ENCODE peak calls at places on chromosomes 1 and 21, in seven cellular contexts. H is iPS DF 6.9, P is progenitor cell of endocrine pancreas, Z is germinal center, S is WTC11, Y is breast epithelium, V is AG08396. U is an unnamed sample.

GRCh38 chr1:33532250-33532649 is 59.8 kb downstream of the ZSCAN20 start:
- DNase-seq in H (no peak), S (no peak), P (no peak), Z (no peak), Y (no peak), V (no peak), U (no peak)

GRCh38 chr1:202967684-202968281 is 726 bp upstream of the CYB5R1 start:
- DNase-seq in Z (peak), H (no peak), S (peak), V (no peak), P (no peak), Y (no peak), U (peak)

GRCh38 chr1:50700226-50701020 is 259.6 kb downstream of the FAF1 start:
- DNase-seq in Y (no peak), V (no peak), Z (no peak), H (peak), S (peak), P (no peak), U (no peak)

GRCh38 chr1:23590058-23590783 is 30.9 kb upstream of the ID3 start:
- DNase-seq in H (no peak), S (no peak), V (no peak), Y (no peak), Z (no peak), P (no peak), U (no peak)

GRCh38 chr1:66596191-66596590 is 62.2 kb downstream of the SGIP1 start:
- DNase-seq in Z (no peak), P (no peak), V (no peak), Y (no peak), H (no peak), S (no peak), U (no peak)

GRCh38 chr1:243230914-243231313 is 24.2 kb downstream of the CEP170 start:
- DNase-seq in H (no peak), Z (no peak), V (no peak), Y (no peak), P (no peak), S (no peak), U (peak)

GRCh38 chr1:216686860-216687545 is 36.2 kb downstream of the ESRRG start:
- DNase-seq in H (peak), V (no peak), Y (no peak), S (peak), P (no peak), Z (no peak), U (no peak)

GRCh38 chr21:45525910-45526306 is 16.3 kb downstream of the SLC19A1 start:
- DNase-seq in Y (no peak), P (no peak), V (no peak), Z (no peak), H (no peak), S (peak), U (no peak)

GRCh38 chr1:6279721-6280383 is 19.0 kb upstream of the GPR153 start:
- DNase-seq in H (no peak), V (no peak), S (no peak), Z (no peak), Y (no peak), P (no peak), U (no peak)

GRCh38 chr1:198042168-198042567 is 114.6 kb upstream of the NEK7 start:
- DNase-seq in Y (no peak), S (no peak), V (no peak), H (no peak), P (no peak), Z (no peak), U (no peak)

GRCh38 chr1:19457555-19457954 is 27.8 kb downstream of the CAPZB start:
- DNase-seq in V (no peak), S (no peak), P (no peak), Y (no peak), H (no peak), Z (no peak), U (no peak)

GRCh38 chr1:67785847-67786753 is 47.2 kb downstream of the GNG12 start:
- DNase-seq in P (no peak), Z (no peak), S (no peak), Y (no peak), V (no peak), H (no peak), U (no peak)

GRCh38 chr1:178942285-178943218 is 71.7 kb upstream of the ANGPTL1 start:
- DNase-seq in Y (no peak), H (no peak), P (no peak), V (no peak), S (no peak), Z (no peak), U (no peak)

GRCh38 chr1:206496131-206496793 is 11.1 kb upstream of the RASSF5 start:
- DNase-seq in P (no peak), V (no peak), H (no peak), Z (no peak), S (no peak), Y (no peak), U (no peak)

GRCh38 chr21:44947111-44947929 is 7.5 kb downstream of the SLX9 start:
- DNase-seq in S (no peak), Y (no peak), V (no peak), Z (no peak), P (no peak), H (no peak), U (no peak)

GRCh38 chr1:116457944-116458343 is 84.9 kb downstream of the ATP1A1 start:
- DNase-seq in P (no peak), Z (no peak), V (no peak), H (no peak), Y (no peak), S (no peak), U (no peak)

GRCh38 chr1:7185721-7186120 is 400.5 kb downstream of the CAMTA1 start:
- DNase-seq in Y (no peak), S (no peak), P (no peak), Z (no peak), H (no peak), V (no peak), U (no peak)

GRCh38 chr1:26278303-26278702 is 1.6 kb upstream of the SH3BGRL3 start:
- DNase-seq in S (no peak), V (peak), Z (no peak), Y (peak), P (no peak), H (no peak), U (no peak)

GRCh38 chr21:36926989-36927695 is 39.3 kb downstream of the HLCS start:
- DNase-seq in P (no peak), V (peak), H (no peak), S (no peak), Z (no peak), Y (no peak), U (no peak)

GRCh38 chr1:80876035-80876434 is 924.7 kb upstream of the ADGRL2 start:
- DNase-seq in Y (no peak), V (no peak), Z (no peak), P (no peak), H (no peak), S (no peak), U (no peak)

GRCh38 chr1:201511925-201512539 is 5.1 kb upstream of the CSRP1 start:
- DNase-seq in Z (peak), V (no peak), H (no peak), S (peak), Y (peak), P (no peak), U (no peak)

GRCh38 chr1:27637052-27637451 is 2.1 kb upstream of the FGR start:
- DNase-seq in Y (no peak), V (no peak), S (no peak), P (no peak), H (no peak), Z (no peak), U (no peak)

GRCh38 chr1:246930830-246931548 is 759 bp downstream of the AHCTF1 start:
- DNase-seq in S (peak), P (peak), Y (peak), H (no peak), Z (peak), V (peak), U (peak)

GRCh38 chr1:110106013-110106941 is 6.0 kb upstream of the UBL4B start:
- DNase-seq in V (peak), H (peak), S (peak), Y (peak), Z (peak), P (peak), U (peak)

GRCh38 chr1:180156201-180156600 is 1.5 kb downstream of the QSOX1 start:
- DNase-seq in Y (no peak), Z (no peak), P (no peak), S (no peak), V (no peak), H (no peak), U (no peak)

GRCh38 chr1:94014087-94014486 is 104.9 kb upstream of the GCLM start:
- DNase-seq in P (no peak), Z (no peak), S (no peak), V (no peak), H (no peak), Y (no peak), U (no peak)

GRCh38 chr1:68196676-68197075 is 35.6 kb downstream of the WLS start:
- DNase-seq in Z (no peak), S (no peak), Y (no peak), P (no peak), H (no peak), V (no peak), U (no peak)

GRCh38 chr1:233544304-233544703 is 69.6 kb upstream of the KCNK1 start:
- DNase-seq in Z (no peak), P (no peak), V (no peak), S (no peak), H (no peak), Y (no peak), U (no peak)

GRCh38 chr1:49686107-49686506 is 337.6 kb downstream of the AGBL4 start:
- DNase-seq in Z (no peak), S (no peak), P (no peak), H (no peak), Y (no peak), V (no peak), U (no peak)

GRCh38 chr1:230772457-230773395 is 25.5 kb downstream of the CAPN9 start:
- DNase-seq in S (no peak), H (no peak), V (peak), P (no peak), Y (no peak), Z (no peak), U (no peak)

GRCh38 chr1:4395676-4396075 is 258.7 kb upstream of the AJAP1 start:
- DNase-seq in S (no peak), Y (no peak), V (no peak), H (no peak), P (no peak), Z (no peak), U (no peak)

GRCh38 chr21:45390121-45390751 is 14.7 kb upstream of the COL18A1 start:
- DNase-seq in H (no peak), Y (no peak), V (no peak), P (no peak), Z (no peak), S (no peak), U (no peak)

GRCh38 chr21:45588086-45588825 is 46.0 kb upstream of the SLC19A1 start:
- DNase-seq in H (no peak), S (no peak), Z (no peak), V (no peak), Y (no peak), P (no peak), U (no peak)

GRCh38 chr1:225762444-225762843 is 15.2 kb upstream of the SRP9 start:
- DNase-seq in Y (no peak), H (no peak), P (no peak), S (no peak), Z (no peak), V (no peak), U (no peak)

GRCh38 chr1:147757015-147757990 is 3.1 kb downstream of the GJA5 start:
- DNase-seq in P (no peak), S (no peak), Z (no peak), V (no peak), Y (peak), H (no peak), U (no peak)

GRCh38 chr1:220368352-220369265 is 96.4 kb upstream of the RAB3GAP2 start:
- DNase-seq in V (no peak), Z (no peak), P (no peak), Y (no peak), S (no peak), H (no peak), U (no peak)

U was measured in naive B cell.